ENCODE peak calls at places on chromosomes 7 and 10, in six cellular contexts. T is effector CD8-positive, alpha-beta T cell; J is GM04504; C is lower lobe of right lung; M is COR-L47; Z is GM12865. K is an unnamed sample.

GRCh38 chr10:82128527-82128926 is 253.5 kb downstream of the NRG3 start:
- DNase-seq in T (no peak), J (no peak), C (no peak), M (no peak), Z (no peak), K (no peak)

GRCh38 chr7:24660541-24660940 is 87.3 kb downstream of the PALS2 start:
- DNase-seq in T (no peak), J (no peak), C (no peak), M (no peak), Z (no peak), K (no peak)

GRCh38 chr7:33421384-33421783 is 292.0 kb downstream of the BBS9 start:
- DNase-seq in T (no peak), J (no peak), C (no peak), M (no peak), Z (no peak), K (no peak)

GRCh38 chr10:103111918-103112877 is 80.9 kb downstream of the NT5C2 start:
- DNase-seq in T (no peak), J (no peak), C (no peak), M (no peak), Z (peak), K (no peak)

GRCh38 chr7:134547738-134548054 is 1.2 kb upstream of the AKR1B15 start:
- DNase-seq in T (no peak), J (no peak), C (peak), M (no peak), Z (peak), K (peak)

GRCh38 chr10:21528452-21529235 is 3.2 kb upstream of the SKIDA1 start:
- DNase-seq in T (no peak), J (no peak), C (no peak), M (no peak), Z (no peak), K (no peak)

GRCh38 chr7:50304911-50305621 is 550 bp downstream of the IKZF1 start:
- DNase-seq in T (no peak), J (no peak), C (no peak), M (no peak), Z (peak), K (no peak)

GRCh38 chr10:36465604-36466379 is 659.6 kb upstream of the ANKRD30A start:
- DNase-seq in T (no peak), J (no peak), C (no peak), M (no peak), Z (no peak), K (no peak)

GRCh38 chr10:97673736-97674525 is 13.1 kb downstream of the AVPI1 start:
- DNase-seq in T (no peak), J (no peak), C (no peak), M (no peak), Z (no peak), K (no peak)

GRCh38 chr7:21902240-21902639 is 43.5 kb downstream of the CDCA7L start:
- DNase-seq in T (no peak), J (peak), C (no peak), M (no peak), Z (no peak), K (peak)

GRCh38 chr10:92418221-92418620 is 127.3 kb downstream of the MARCHF5 start:
- DNase-seq in T (no peak), J (no peak), C (no peak), M (no peak), Z (no peak), K (no peak)

GRCh38 chr10:107451047-107451446 is 286.5 kb upstream of the SORCS1 start:
- DNase-seq in T (no peak), J (no peak), C (no peak), M (no peak), Z (no peak), K (no peak)

GRCh38 chr7:157652161-157652953 is 315.6 kb downstream of the DNAJB6 start:
- DNase-seq in T (no peak), J (no peak), C (no peak), M (no peak), Z (no peak), K (no peak)

GRCh38 chr7:95394370-95394769 is 1.8 kb downstream of the PON3 start:
- DNase-seq in T (no peak), J (no peak), C (no peak), M (no peak), Z (peak), K (no peak)

K was measured in AG09309.